ENCODE peak calls at places on chromosomes 16 and 17, in four cellular contexts. A is foreskin fibroblast, Y is AG09319, G is fibroblast of the aortic adventitia. D is an unnamed sample.

GRCh38 chr16:79980650-79981521 is 380.3 kb upstream of the MAF start:
- DNase-seq in A (no peak), Y (no peak), G (no peak), D (no peak)

GRCh38 chr16:58421529-58421928 is 29.3 kb downstream of the GINS3 start:
- DNase-seq in A (peak), Y (no peak), G (peak), D (no peak)

GRCh38 chr17:75051941-75052340 is 4.9 kb downstream of the KCTD2 start:
- DNase-seq in A (no peak), Y (no peak), G (no peak), D (no peak)

GRCh38 chr16:86982347-86982596 is 334.9 kb downstream of the C16orf95 start:
- DNase-seq in A (no peak), Y (no peak), G (no peak), D (no peak)

GRCh38 chr17:63082273-63082861 is 116.3 kb downstream of the TANC2 start:
- DNase-seq in A (peak), Y (no peak), G (peak), D (peak)

GRCh38 chr16:84826558-84826941 is 6.8 kb downstream of the CRISPLD2 start:
- DNase-seq in A (peak), Y (no peak), G (peak), D (no peak)

GRCh38 chr17:49952209-49952911 is 16.6 kb upstream of the DLX4 start:
- DNase-seq in A (peak), Y (peak), G (peak), D (peak)

GRCh38 chr16:79982356-79982755 is 381.8 kb upstream of the MAF start:
- DNase-seq in A (no peak), Y (no peak), G (no peak), D (no peak)

GRCh38 chr17:74840989-74841666 is 18.6 kb downstream of the GRIN2C start:
- DNase-seq in A (peak), Y (no peak), G (peak), D (no peak)

GRCh38 chr17:76367647-76368046 is 13.9 kb upstream of the PRPSAP1 start:
- DNase-seq in A (no peak), Y (no peak), G (no peak), D (no peak)

GRCh38 chr17:76241776-76242175 is 1.5 kb upstream of the RNF157 start:
- DNase-seq in A (no peak), Y (no peak), G (no peak), D (no peak)

GRCh38 chr16:87186440-87186839 is 130.8 kb downstream of the C16orf95 start:
- DNase-seq in A (no peak), Y (no peak), G (no peak), D (no peak)

GRCh38 chr16:35748621-35749252 is 2289.3 kb downstream of the TP53TG3F start:
- DNase-seq in A (no peak), Y (no peak), G (no peak), D (no peak)

GRCh38 chr17:11880714-11881113 is 116.6 kb downstream of the ZNF18 start:
- DNase-seq in A (no peak), Y (no peak), G (no peak), D (no peak)

GRCh38 chr16:4351880-4352279 is 759 bp upstream of the PAM16 start:
- DNase-seq in A (peak), Y (no peak), G (no peak), D (no peak)

GRCh38 chr17:29124135-29124930 is 55.9 kb downstream of the MYO18A start:
- DNase-seq in A (peak), Y (no peak), G (peak), D (no peak)

GRCh38 chr16:23383881-23384280 is 69.1 kb downstream of the COG7 start:
- DNase-seq in A (no peak), Y (no peak), G (no peak), D (no peak)

GRCh38 chr16:86619263-86619935 is 41.0 kb downstream of the FOXL1 start:
- DNase-seq in A (peak), Y (no peak), G (no peak), D (no peak)

GRCh38 chr17:77420804-77421634 is 280.2 kb downstream of the SEC14L1 start:
- DNase-seq in A (peak), Y (peak), G (peak), D (peak)

GRCh38 chr17:15288859-15289258 is 23.7 kb upstream of the PMP22 start:
- DNase-seq in A (no peak), Y (no peak), G (no peak), D (no peak)

GRCh38 chr17:69711504-69711903 is 297.0 kb downstream of the MAP2K6 start:
- DNase-seq in A (peak), Y (no peak), G (no peak), D (no peak)

GRCh38 chr17:77610980-77611641 is 347.4 kb upstream of the TNRC6C start:
- DNase-seq in A (peak), Y (peak), G (peak), D (no peak)

DNA sequence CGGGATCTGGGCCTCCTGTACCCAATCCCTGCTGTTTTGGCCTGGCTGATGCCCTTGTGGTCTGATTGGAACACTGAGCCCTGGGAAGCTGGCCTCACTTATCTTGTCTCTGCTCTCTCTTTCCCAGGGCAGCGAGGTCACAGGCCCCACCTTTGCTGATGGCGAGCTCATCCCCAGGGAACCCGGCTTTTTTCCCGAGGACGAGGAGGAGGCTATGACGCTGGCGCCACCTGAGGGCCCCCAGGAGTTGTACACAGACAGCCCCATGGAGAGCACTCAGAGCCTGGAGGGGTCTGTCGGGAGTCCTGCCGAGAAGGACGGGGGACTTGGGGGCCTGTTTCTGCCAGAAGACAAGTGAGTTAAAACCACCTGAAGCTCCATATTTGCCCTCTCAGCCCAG is 126.0 kb downstream of the RAB11FIP4 start:
- DNase-seq in A (peak), Y (no peak), G (no peak), D (no peak)
- TF ChIP-seq CTCF in A (peak), Y (peak), G (peak), D (peak)

GRCh38 chr17:31697838-31698237 is 161.2 kb downstream of the COPRS start:
- DNase-seq in A (no peak), Y (no peak), G (no peak), D (no peak)

GRCh38 chr17:31696703-31697325 is 162.2 kb downstream of the COPRS start:
- DNase-seq in A (no peak), Y (no peak), G (no peak), D (no peak)

GRCh38 chr17:31698751-31699150 is 160.3 kb downstream of the COPRS start:
- DNase-seq in A (no peak), Y (no peak), G (no peak), D (no peak)

GRCh38 chr17:31695456-31696090 is 163.5 kb downstream of the COPRS start:
- DNase-seq in A (peak), Y (no peak), G (peak), D (no peak)

GRCh38 chr17:31696184-31696602 is 162.9 kb downstream of the COPRS start:
- DNase-seq in A (peak), Y (peak), G (peak), D (peak)
- TF ChIP-seq CTCF in A (peak), Y (peak), G (peak), D (peak)

DNA sequence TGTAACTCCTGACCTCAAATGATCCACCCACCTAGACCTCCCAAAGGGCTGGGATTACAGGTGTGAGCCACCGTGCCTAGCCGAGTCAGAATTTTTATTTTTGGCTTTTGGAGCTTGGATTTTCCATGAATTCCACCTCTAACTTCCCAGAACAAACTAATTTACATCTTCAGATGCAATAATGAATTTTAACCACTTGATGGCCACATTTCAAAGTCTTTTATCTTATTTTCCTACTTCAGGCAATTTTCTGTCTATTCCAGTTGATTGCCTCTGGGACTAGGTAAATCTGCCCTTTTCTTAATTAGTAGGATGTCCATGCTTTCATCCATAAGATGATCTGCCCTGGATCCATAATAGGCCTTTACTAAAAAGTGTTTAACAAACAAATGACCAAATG is 156.4 kb upstream of the ANKFN1 start:
- DNase-seq in A (peak), Y (no peak), G (no peak), D (no peak)
- TF ChIP-seq CTCF in A (no peak), Y (peak), G (no peak), D (no peak)

GRCh38 chr17:83174859-83175550 is 95.6 kb downstream of the METRNL start:
- DNase-seq in A (no peak), Y (no peak), G (no peak), D (no peak)
- TF ChIP-seq CTCF in A (no peak), Y (peak), G (peak), D (no peak)

GRCh38 chr16:90020260-90020837 is 1.1 kb upstream of the DBNDD1 start:
- DNase-seq in A (no peak), Y (no peak), G (no peak), D (no peak)

GRCh38 chr16:90019201-90019542 is at the start of gene DBNDD1:
- DNase-seq in A (no peak), Y (no peak), G (no peak), D (no peak)

GRCh38 chr16:90020838-90021382 is 1.7 kb upstream of the DBNDD1 start:
- DNase-seq in A (peak), Y (no peak), G (peak), D (peak)

GRCh38 chr16:90018297-90019200 is 707 bp downstream of the DBNDD1 start:
- DNase-seq in A (peak), Y (no peak), G (no peak), D (no peak)

DNA sequence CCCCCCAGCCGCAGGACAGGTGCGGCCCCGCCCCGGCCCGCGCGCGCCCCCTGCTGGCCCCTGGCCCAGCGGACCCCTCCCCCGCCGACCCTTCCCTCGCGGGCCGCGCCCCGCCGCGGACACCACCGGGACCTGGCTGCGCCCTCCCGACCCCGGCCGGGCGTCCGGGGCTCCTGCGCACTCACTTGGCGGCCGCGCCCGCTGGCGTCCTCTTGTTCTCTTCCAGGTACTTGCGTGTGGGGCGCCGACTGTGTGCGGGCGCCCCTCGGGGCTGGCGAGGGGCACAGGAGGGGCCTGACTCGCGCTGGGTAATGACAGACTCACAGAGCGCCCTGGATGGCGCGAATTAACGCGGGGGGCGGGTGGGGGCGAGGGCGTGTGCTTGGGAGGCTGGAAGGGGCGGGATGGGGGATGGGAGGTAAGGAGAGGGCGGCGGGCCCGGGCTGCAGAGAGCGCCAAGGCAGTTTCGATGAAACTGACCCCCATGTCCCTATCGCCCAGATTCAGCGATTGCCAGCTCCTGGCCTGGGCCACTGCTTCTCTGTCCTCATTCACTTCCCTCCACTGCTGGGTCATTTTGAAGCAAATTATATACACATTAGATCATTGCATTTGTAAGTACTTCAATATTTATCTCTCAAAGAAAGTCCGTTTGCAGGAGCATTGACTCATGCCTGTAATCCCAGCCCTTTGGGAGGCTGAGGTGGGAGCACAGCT is 445 bp upstream of the DBNDD1 start:
- DNase-seq in A (peak), Y (no peak), G (peak), D (peak)
- TF ChIP-seq CTCF in A (no peak), Y (no peak), G (peak), D (peak)

GRCh38 chr16:14485131-14485551 is 144.9 kb downstream of the PARN start:
- DNase-seq in A (peak), Y (no peak), G (peak), D (no peak)
- TF ChIP-seq CTCF in A (no peak), Y (no peak), G (no peak), D (no peak)

GRCh38 chr17:57517519-57518342 is 227.4 kb downstream of the CCDC182 start:
- DNase-seq in A (no peak), Y (no peak), G (no peak), D (no peak)

GRCh38 chr17:57517216-57517518 is 227.9 kb downstream of the CCDC182 start:
- DNase-seq in A (no peak), Y (no peak), G (no peak), D (no peak)

GRCh38 chr17:57516290-57517215 is 228.5 kb downstream of the CCDC182 start:
- DNase-seq in A (peak), Y (no peak), G (no peak), D (no peak)

GRCh38 chr17:57514614-57515013 is 230.5 kb downstream of the CCDC182 start:
- DNase-seq in A (no peak), Y (no peak), G (no peak), D (no peak)

DNA sequence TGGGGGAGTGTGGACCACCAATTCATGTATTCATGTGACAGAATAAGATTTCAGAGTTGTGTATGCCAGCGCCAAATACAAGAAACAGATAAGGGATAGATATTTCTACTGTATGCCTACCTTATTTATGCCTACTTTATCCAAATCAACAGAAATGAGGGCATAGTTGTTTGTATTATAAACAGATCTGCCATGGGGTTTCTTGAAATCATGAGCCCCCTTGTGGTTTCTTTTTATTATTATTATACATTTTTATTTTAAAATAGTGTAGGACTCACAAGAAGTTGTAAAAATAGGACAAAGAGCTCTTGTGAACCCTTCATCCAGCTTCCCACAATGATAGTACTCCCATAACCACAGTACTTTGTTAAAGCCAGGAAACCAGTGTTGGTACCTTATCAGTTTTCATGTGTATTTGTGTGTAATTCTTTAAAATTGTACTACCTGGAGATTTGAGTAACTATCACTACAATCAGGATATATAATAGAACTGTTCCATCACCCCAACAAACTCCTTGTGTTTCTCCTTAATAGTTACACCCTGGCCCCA is 229.4 kb downstream of the CCDC182 start:
- DNase-seq in A (no peak), Y (no peak), G (peak), D (no peak)
- TF ChIP-seq CTCF in A (no peak), Y (no peak), G (peak), D (peak)

DNA sequence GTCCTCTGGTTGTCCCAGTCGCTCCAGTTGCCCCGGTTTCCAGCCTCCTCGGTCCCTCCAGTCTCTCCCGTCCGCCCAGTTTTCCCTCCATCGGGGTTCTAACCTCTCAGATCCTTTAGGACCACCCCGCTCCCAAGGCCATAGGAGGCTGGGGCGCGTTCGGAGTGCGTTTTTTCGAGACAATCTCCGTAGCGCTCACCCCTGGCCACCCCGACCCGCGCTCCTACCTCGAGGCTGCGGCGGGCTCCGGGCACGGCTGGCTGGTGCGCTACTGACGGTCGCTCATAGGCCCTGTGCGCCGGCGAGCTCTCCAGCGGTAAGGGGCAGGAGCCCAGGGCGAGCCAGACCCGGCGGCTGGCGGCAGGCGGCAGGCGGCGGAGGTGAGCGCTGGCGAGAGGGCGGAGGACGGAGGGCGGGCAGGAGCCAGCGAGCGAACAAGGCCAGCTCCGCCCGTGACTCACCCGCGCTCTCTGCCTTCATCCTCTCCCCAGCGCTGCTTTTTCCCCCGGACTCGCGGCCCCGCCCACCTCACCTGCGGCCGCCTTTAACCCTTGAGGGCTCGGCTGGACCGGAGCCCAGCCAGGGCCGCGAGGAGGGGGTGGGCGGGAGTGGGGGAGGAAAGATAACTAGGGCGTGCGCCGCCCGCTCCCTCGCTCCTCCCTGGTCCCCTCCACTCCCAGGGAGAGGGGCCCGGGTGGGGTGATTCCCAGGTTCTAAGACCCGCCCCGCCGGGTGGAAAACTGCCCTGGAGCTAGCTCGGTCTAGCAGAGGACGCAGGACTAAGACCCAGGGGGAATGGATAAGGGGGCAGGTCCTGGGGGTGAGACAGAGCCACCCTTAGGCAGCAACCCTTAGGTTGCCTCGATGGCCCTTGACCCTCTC is at the start of gene SP6:
- DNase-seq in A (peak), Y (no peak), G (peak), D (no peak)
- TF ChIP-seq CTCF in A (no peak), Y (no peak), G (no peak), D (peak)

GRCh38 chr16:600781-601180 is 10.9 kb downstream of the RAB40C start:
- DNase-seq in A (peak), Y (no peak), G (no peak), D (no peak)
- TF ChIP-seq CTCF in A (peak), Y (no peak), G (peak), D (peak)